ENCODE peak calls at places on chromosome 4, in four cellular contexts. H, O, R and Z are unnamed samples.

GRCh38 chr4:126777649-126778048 is 855.1 kb upstream of the INTU start:
- DNase-seq in H (no peak), O (peak), R (no peak), Z (no peak)

GRCh38 chr4:151038452-151039157 is 23.5 kb upstream of the LRBA start:
- DNase-seq in H (no peak), O (no peak), R (no peak), Z (no peak)

GRCh38 chr4:153535735-153536494 is 69.8 kb downstream of the TMEM131L start:
- DNase-seq in H (no peak), O (peak), R (no peak), Z (no peak)

GRCh38 chr4:182126567-182126966 is 116.6 kb upstream of the TENM3 start:
- DNase-seq in H (no peak), O (peak), R (no peak), Z (no peak)

GRCh38 chr4:69708211-69708610 is 52.2 kb downstream of the SULT1B1 start:
- DNase-seq in H (no peak), O (peak), R (no peak), Z (no peak)

GRCh38 chr4:16269742-16270522 is 43.7 kb upstream of the TAPT1 start:
- DNase-seq in H (no peak), O (peak), R (no peak), Z (no peak)

GRCh38 chr4:143202824-143203223 is 18.1 kb downstream of the USP38 start:
- DNase-seq in H (no peak), O (peak), R (no peak), Z (no peak)

GRCh38 chr4:81650871-81651270 is 179.2 kb upstream of the RASGEF1B start:
- DNase-seq in H (no peak), O (no peak), R (no peak), Z (no peak)

GRCh38 chr4:37279894-37280592 is 35.5 kb downstream of the NWD2 start:
- DNase-seq in H (no peak), O (no peak), R (no peak), Z (no peak)

GRCh38 chr4:103982454-103982853 is 262.7 kb upstream of the TACR3 start:
- DNase-seq in H (no peak), O (no peak), R (no peak), Z (no peak)

GRCh38 chr4:165635261-165635838 is 237.7 kb upstream of the TLL1 start:
- DNase-seq in H (no peak), O (no peak), R (no peak), Z (no peak)

GRCh38 chr4:56803473-56803872 is 18.0 kb downstream of the SPINK2 start:
- DNase-seq in H (no peak), O (no peak), R (no peak), Z (no peak)

GRCh38 chr4:8940792-8941491 is 69.3 kb upstream of the HMX1 start:
- DNase-seq in H (peak), O (no peak), R (no peak), Z (no peak)

GRCh38 chr4:152981278-152981677 is 45.2 kb downstream of the FHDC1 start:
- DNase-seq in H (no peak), O (no peak), R (peak), Z (no peak)

GRCh38 chr4:108031427-108032083 is 41.9 kb downstream of the HADH start:
- DNase-seq in H (no peak), O (no peak), R (no peak), Z (no peak)

GRCh38 chr4:123621072-123621705 is 224.6 kb downstream of the SPRY1 start:
- DNase-seq in H (no peak), O (no peak), R (no peak), Z (no peak)

GRCh38 chr4:116357758-116358157 is 727.6 kb downstream of the TRAM1L1 start:
- DNase-seq in H (peak), O (no peak), R (no peak), Z (no peak)

GRCh38 chr4:156298230-156298629 is 344.6 kb upstream of the CTSO start:
- DNase-seq in H (no peak), O (peak), R (no peak), Z (peak)

GRCh38 chr4:70505152-70505748 is 13.1 kb upstream of the AMTN start:
- DNase-seq in H (peak), O (peak), R (no peak), Z (peak)

GRCh38 chr4:65592089-65592488 is 78.2 kb downstream of the EPHA5 start:
- DNase-seq in H (no peak), O (no peak), R (no peak), Z (no peak)

GRCh38 chr4:20464381-20464780 is 212.7 kb downstream of the SLIT2 start:
- DNase-seq in H (no peak), O (peak), R (no peak), Z (no peak)

GRCh38 chr4:68693325-68694075 is 23.0 kb upstream of the UGT2B15 start:
- DNase-seq in H (no peak), O (no peak), R (no peak), Z (no peak)

GRCh38 chr4:172791841-172792240 is 376.8 kb upstream of the GALNT7 start:
- DNase-seq in H (no peak), O (no peak), R (no peak), Z (no peak)

GRCh38 chr4:161186750-161187149 is 977.0 kb downstream of the FSTL5 start:
- DNase-seq in H (no peak), O (no peak), R (no peak), Z (no peak)

GRCh38 chr4:87983996-87984395 is 8.5 kb downstream of the SPP1 start:
- DNase-seq in H (no peak), O (no peak), R (no peak), Z (no peak)

GRCh38 chr4:152850377-152850776 is 70.6 kb downstream of the ARFIP1 start:
- DNase-seq in H (no peak), O (peak), R (peak), Z (no peak)

GRCh38 chr4:145954924-145955339 is 16.3 kb upstream of the ZNF827 start:
- DNase-seq in H (no peak), O (peak), R (no peak), Z (no peak)

GRCh38 chr4:38162240-38162784 is 202.1 kb downstream of the PTTG2 start:
- DNase-seq in H (peak), O (peak), R (no peak), Z (peak)

GRCh38 chr4:84224522-84224921 is 274.6 kb downstream of the NKX6-1 start:
- DNase-seq in H (no peak), O (no peak), R (no peak), Z (no peak)

GRCh38 chr4:148445071-148445902 is 3.1 kb upstream of the NR3C2 start:
- DNase-seq in H (peak), O (no peak), R (peak), Z (peak)

GRCh38 chr4:1236103-1236641 is 12.8 kb downstream of the CTBP1 start:
- DNase-seq in H (peak), O (no peak), R (peak), Z (no peak)

GRCh38 chr4:20323991-20324390 is 72.3 kb downstream of the SLIT2 start:
- DNase-seq in H (no peak), O (no peak), R (no peak), Z (no peak)

DNA sequence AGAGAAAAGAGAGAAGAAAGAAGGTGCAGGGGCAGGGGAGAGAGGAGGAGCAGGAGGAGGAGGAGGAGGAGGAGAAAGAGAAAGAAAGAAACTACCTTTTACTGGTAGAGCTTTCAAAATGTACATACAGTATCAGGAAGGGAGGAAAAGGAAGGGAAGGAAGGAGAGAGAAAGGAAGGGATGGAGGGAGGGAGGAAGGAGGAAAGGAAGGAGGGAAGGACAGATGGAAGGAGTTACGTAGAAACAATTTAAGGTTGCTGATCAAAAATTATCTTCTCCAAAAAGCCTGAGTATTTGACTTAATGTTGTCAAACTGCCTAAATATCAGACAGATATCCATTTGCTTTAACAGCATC is 13.4 kb downstream of the TBC1D9 start:
- DNase-seq in H (no peak), O (no peak), R (no peak), Z (no peak)
- H3K27ac ChIP-seq in H (no peak), O (no peak), R (no peak), Z (no peak)

GRCh38 chr4:40515037-40515397 is 114.6 kb downstream of the RBM47 start:
- DNase-seq in H (no peak), O (no peak), R (no peak), Z (no peak)

GRCh38 chr4:40520533-40520932 is 109.1 kb downstream of the RBM47 start:
- DNase-seq in H (no peak), O (no peak), R (no peak), Z (no peak)

GRCh38 chr4:40515398-40516293 is 114.0 kb downstream of the RBM47 start:
- DNase-seq in H (no peak), O (peak), R (no peak), Z (no peak)

GRCh38 chr4:40514409-40515025 is 115.1 kb downstream of the RBM47 start:
- DNase-seq in H (peak), O (no peak), R (no peak), Z (no peak)

DNA sequence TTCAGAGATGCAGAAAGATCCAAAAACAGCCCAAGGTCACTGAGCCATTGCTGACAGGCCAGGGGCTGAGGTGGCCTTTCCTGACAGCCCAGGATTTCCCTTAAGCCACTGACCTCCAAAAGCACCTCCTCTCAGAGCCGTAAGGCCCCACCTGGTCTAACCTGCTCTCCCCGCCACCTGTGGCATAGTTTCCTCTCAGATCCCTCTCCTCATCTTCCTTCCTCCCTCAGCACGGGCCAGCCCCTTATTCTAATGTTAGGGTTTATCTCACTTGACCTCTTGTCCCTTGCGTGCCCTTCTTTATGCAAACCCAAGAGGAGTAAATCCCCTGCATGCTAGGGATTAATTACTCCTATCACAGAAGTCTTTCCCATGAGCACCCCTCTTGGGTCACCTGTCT is 113.0 kb downstream of the RBM47 start:
- DNase-seq in H (no peak), O (no peak), R (no peak), Z (no peak)
- H3K27ac ChIP-seq in H (peak), O (no peak), R (no peak), Z (no peak)

GRCh38 chr4:183342541-183343533 is 20.6 kb upstream of the CLDN24 start:
- DNase-seq in H (no peak), O (no peak), R (no peak), Z (no peak)
- H3K27ac ChIP-seq in H (no peak), O (no peak), R (no peak), Z (no peak)

DNA sequence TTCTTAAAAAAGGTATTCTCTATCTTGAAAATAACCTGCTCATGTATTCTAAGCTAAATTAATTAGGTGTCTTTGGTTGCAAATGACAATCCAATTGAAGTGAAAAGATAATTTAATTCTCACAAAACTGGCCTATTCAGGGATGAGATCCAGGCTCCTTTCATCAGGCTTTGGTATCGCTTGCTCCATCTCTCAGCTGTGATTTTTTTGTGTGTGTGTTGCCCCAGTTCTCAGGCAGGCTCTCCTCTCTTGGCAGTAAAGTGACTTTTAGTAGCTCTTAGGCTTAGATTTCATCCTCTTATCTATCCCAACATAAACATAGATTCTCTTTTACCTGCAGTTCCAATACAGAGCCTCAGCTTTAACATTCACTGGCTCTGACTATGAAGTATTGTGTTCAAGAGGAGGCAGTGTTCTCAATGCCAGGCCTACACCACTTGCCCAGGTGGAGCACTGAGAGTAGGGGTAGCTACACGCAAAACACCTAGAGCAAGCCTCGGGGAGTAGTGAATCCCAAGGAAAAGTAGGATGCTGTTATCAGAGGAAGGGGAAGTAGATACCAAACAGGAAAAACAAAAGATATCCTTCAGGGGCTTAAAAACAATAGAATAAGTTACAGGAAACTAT is 392.4 kb upstream of the ATOH1 start:
- DNase-seq in H (no peak), O (no peak), R (no peak), Z (no peak)
- H3K27ac ChIP-seq in H (no peak), O (no peak), R (no peak), Z (no peak)

DNA sequence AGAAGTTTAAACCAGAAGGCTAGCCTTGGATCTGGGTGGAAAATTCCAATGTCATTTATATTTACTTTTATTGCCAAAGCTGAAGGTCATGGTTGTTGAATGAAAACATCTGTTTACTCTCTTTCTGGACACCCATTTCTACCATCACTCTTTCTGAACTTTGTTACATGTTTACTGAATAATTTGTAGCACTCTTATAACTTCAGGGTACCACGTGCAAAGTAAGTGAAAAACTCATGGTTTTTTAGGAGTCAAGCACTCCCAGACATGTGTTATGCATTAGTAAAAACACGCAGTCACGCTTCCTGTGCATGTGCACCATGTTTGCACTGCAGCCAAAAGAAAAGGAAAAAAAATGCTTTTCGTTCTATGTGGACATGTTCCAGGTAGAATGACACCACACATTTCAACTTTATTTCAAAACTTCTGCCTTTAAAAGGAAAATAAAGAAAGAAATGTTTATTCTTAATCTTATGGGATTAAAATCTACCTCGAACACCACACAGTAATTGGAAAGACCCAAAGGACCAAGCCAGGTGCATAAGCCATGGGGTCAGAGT is 31.4 kb upstream of the ADH1C start:
- DNase-seq in H (peak), O (peak), R (peak), Z (no peak)
- H3K27ac ChIP-seq in H (peak), O (peak), R (peak), Z (no peak)

GRCh38 chr4:4289055-4289454 is 899 bp downstream of the LYAR start:
- DNase-seq in H (no peak), O (no peak), R (peak), Z (no peak)

GRCh38 chr4:4293279-4293678 is 3.2 kb downstream of the ZBTB49 start:
- DNase-seq in H (no peak), O (no peak), R (peak), Z (no peak)

GRCh38 chr4:4288098-4288497 is 1.9 kb downstream of the LYAR start:
- DNase-seq in H (no peak), O (no peak), R (no peak), Z (no peak)

GRCh38 chr4:4289575-4289929 is 402 bp downstream of the LYAR start:
- DNase-seq in H (no peak), O (no peak), R (no peak), Z (no peak)

DNA sequence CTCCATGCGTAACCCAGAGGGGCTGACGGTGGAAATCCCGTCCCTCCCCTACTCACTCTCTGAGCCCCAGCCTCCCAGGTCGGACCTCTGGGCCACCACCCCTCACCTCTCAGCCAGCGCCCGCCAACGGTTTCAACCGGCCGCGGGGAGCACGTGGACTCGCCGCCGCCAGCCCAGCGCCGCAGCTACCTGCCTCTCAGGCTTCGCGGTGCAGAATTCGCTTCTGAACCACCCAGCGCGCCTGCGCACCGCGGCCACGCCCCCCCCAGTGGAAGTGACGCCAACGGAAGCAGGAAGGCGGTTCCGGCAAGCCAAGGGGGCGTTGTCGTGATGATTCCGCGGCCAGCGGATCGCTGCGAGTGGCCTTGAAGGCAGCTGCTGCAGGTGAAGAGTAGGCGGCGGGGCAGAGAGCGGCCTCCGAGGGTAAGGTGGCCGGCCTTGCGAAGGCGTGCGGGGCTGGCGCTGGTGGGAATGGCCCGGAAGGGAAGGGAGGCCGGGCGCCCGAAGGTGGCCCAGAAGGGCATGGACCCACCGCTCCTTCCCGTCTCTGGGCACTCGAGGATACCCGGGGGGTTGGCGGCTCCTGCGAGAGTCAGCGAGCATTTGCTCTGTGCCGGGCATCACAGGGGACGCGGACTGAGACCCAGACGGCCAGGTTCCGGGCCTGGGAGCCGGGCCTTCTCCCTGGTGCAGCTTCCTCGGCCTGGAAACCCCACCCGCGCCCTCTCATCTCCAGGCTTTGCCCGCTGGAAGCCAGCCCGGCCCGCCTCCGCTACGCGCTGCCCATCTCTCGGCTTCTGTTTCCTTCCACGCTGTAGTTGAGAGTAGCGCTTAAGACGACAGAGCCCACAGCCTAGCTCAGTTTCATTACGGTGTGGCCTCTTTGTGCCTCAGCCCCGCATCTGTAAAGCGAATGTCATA is at the start of the genes LYAR and ZBTB49:
- DNase-seq in H (peak), O (peak), R (peak), Z (peak)
- H3K27ac ChIP-seq in H (peak), O (peak), R (peak), Z (no peak)

DNA sequence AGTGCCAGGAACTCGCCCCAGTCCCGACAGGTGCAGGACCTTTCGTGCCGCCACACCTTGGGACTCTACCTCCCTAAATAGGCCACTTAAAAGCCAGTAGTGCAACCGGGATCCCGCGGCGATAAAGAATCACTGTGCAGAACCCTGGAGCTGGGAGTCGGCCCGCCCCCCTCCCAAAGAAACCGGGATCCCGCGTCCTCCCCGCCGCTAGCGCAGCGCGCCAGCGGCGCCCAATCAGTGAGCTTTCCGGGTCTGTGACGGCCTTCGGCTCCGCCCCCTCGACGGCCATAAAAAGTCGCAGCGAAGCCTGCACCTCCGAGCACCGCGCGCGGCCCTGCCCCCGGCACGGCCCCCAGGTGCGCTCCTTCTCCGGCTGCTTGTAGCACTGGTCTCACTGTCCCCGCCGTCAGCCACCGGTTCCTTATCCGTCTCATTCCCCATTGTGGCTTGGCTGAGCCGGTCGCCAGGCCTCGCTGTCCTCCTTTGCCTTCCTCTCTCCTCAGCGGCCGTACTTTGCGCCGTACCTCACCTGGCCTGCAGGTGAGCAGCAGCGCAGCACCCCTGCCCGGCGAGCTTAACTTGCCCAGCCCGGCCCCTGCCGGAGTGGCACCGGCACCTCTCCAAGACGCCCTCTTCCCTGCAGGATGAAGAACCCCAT is at the start of gene LRAT:
- DNase-seq in H (peak), O (no peak), R (no peak), Z (no peak)
- H3K27ac ChIP-seq in H (peak), O (no peak), R (no peak), Z (no peak)